ENCODE peak calls at places on chromosomes 7 and 10, in seven cellular contexts. U is HuH-7; F is head of caudate nucleus; J is GM10248; Q is NCI-H345; K is tibial nerve; E is effector CD4-positive, alpha-beta T cell. G is an unnamed sample.

GRCh38 chr10:103888113-103888841 is 29.7 kb downstream of the STN1 start:
- DNase-seq in U (peak), F (no peak), J (peak), K (peak), E (no peak), Q (peak), G (peak)

GRCh38 chr10:29522038-29522855 is 112.5 kb downstream of the SVIL start:
- DNase-seq in F (no peak), U (no peak), K (no peak), E (no peak), J (no peak), Q (no peak), G (no peak)

GRCh38 chr10:91154842-91155241 is 65.6 kb upstream of the PCGF5 start:
- DNase-seq in F (no peak), Q (no peak), U (no peak), K (no peak), E (no peak), J (no peak), G (no peak)

GRCh38 chr10:33055636-33056035 is 97.6 kb upstream of the ITGB1 start:
- DNase-seq in J (no peak), F (no peak), Q (no peak), E (no peak), U (no peak), K (no peak), G (no peak)

GRCh38 chr7:49099587-49100326 is 175.4 kb downstream of the CDC14C start:
- DNase-seq in F (no peak), E (no peak), K (no peak), J (no peak), Q (no peak), U (no peak), G (no peak)

GRCh38 chr7:64965594-64965993 is 25.2 kb downstream of the ZNF117 start:
- DNase-seq in K (no peak), Q (no peak), U (no peak), J (no peak), F (no peak), E (no peak), G (no peak)

GRCh38 chr10:79247373-79248137 is 99.7 kb upstream of the PPIF start:
- DNase-seq in E (no peak), K (no peak), U (no peak), F (no peak), J (no peak), Q (no peak), G (no peak)

GRCh38 chr10:46547331-46547880 is 9.1 kb downstream of the GPRIN2 start:
- DNase-seq in Q (no peak), J (no peak), E (no peak), U (no peak), K (peak), F (peak), G (no peak)

GRCh38 chr7:74206589-74207120 is 3.2 kb upstream of the LAT2 start:
- DNase-seq in F (peak), U (peak), K (peak), Q (peak), J (peak), E (peak), G (peak)

GRCh38 chr7:149422914-149423285 is 38.0 kb downstream of the ZNF777 start:
- DNase-seq in F (no peak), Q (no peak), J (peak), K (no peak), U (no peak), E (no peak), G (peak)

GRCh38 chr10:79933961-79934360 is 14.9 kb downstream of the SFTPD start:
- DNase-seq in U (no peak), F (no peak), Q (peak), K (no peak), E (no peak), J (no peak), G (no peak)

GRCh38 chr7:79790863-79791262 is 337.4 kb upstream of the MAGI2 start:
- DNase-seq in E (no peak), U (no peak), F (no peak), Q (no peak), J (no peak), K (no peak), G (no peak)